ENCODE peak calls at places on chromosomes 2 and 18, in four cellular contexts. M is fibroblast of mammary gland; I is CD4-positive, alpha-beta T cell; H is AG04450. P is an unnamed sample.

GRCh38 chr2:11050565-11050964 is 104.7 kb upstream of the SLC66A3 start:
- DNase-seq in M (no peak), I (no peak), H (no peak), P (no peak)

GRCh38 chr2:240449764-240450531 is 14.5 kb downstream of the GPC1 start:
- DNase-seq in I (no peak), M (no peak), H (no peak), P (no peak)

GRCh38 chr2:101063352-101063751 is 61.3 kb downstream of the RPL31 start:
- DNase-seq in M (peak; percentile 76), I (no peak), H (no peak), P (no peak)

GRCh38 chr2:227411320-227411989 is 23.7 kb upstream of the SCYGR1 start:
- DNase-seq in M (peak; percentile 43), I (no peak), H (no peak), P (no peak)

GRCh38 chr2:10584843-10585475 is 104.8 kb downstream of the NOL10 start:
- DNase-seq in M (peak; percentile 76), H (peak; percentile 61), I (no peak), P (no peak)

GRCh38 chr18:64142904-64143303 is 6.0 kb downstream of the LINC00305 start:
- DNase-seq in I (no peak), M (no peak), H (no peak), P (no peak)

GRCh38 chr2:72367530-72368225 is 220.0 kb upstream of the CYP26B1 start:
- DNase-seq in I (no peak), M (peak; percentile 91), H (peak; percentile 67), P (peak; percentile 51)

GRCh38 chr2:26721267-26722032 is 28.9 kb downstream of the KCNK3 start:
- DNase-seq in H (no peak), M (no peak), I (no peak), P (no peak)

GRCh38 chr2:219252900-219253752 is at the start of gene TUBA4B:
- DNase-seq in M (no peak), H (no peak), I (peak; percentile 17), P (no peak)

GRCh38 chr2:20381457-20381856 is 30.8 kb upstream of the PUM2 start:
- DNase-seq in I (no peak), M (peak; percentile 68), H (no peak), P (no peak)

GRCh38 chr2:100554788-100555407 is 7.9 kb upstream of the PDCL3 start:
- DNase-seq in H (no peak), I (peak; percentile 9), M (no peak), P (no peak)

GRCh38 chr18:9683418-9684396 is 24.4 kb upstream of the RAB31 start:
- DNase-seq in I (no peak), H (no peak), M (peak; percentile 85), P (no peak)

GRCh38 chr2:84271987-84272386 is 187.1 kb downstream of the SUCLG1 start:
- DNase-seq in I (no peak), M (no peak), H (no peak), P (no peak)

GRCh38 chr2:45627911-45628310 is 16.8 kb upstream of the SRBD1 start:
- DNase-seq in H (no peak), I (no peak), M (peak; percentile 42), P (no peak)

GRCh38 chr2:84906108-84906899 is 848 bp downstream of the TMSB10 start:
- DNase-seq in H (no peak), M (peak; percentile 2), I (no peak), P (no peak)

GRCh38 chr2:159640176-159640575 is 23.8 kb upstream of the BAZ2B start:
- DNase-seq in M (no peak), H (no peak), I (no peak), P (no peak)

GRCh38 chr2:42794271-42795046 is 2.1 kb upstream of the HAAO start:
- DNase-seq in H (no peak), I (no peak), M (peak; percentile 30), P (no peak)

GRCh38 chr18:45110577-45111506 is 430.2 kb downstream of the SETBP1 start:
- DNase-seq in H (no peak), I (no peak), M (peak; percentile 81), P (no peak)

GRCh38 chr2:240425236-240425615 is 10.2 kb upstream of the GPC1 start:
- DNase-seq in H (no peak), I (no peak), M (no peak), P (no peak)

GRCh38 chr18:9735879-9736278 is 27.8 kb downstream of the RAB31 start:
- DNase-seq in M (no peak), I (no peak), H (no peak), P (no peak)

GRCh38 chr18:44701227-44701626 is 20.5 kb downstream of the SETBP1 start:
- DNase-seq in M (peak; percentile 48), I (no peak), H (no peak), P (no peak)

GRCh38 chr2:141392517-141393213 is 738.2 kb downstream of the LRP1B start:
- DNase-seq in H (peak; percentile 15), M (peak; percentile 5), I (no peak), P (no peak)

GRCh38 chr2:110793034-110793433 is 60.7 kb downstream of the ACOXL start:
- DNase-seq in H (no peak), M (no peak), I (no peak), P (no peak)

GRCh38 chr2:201698588-201699226 is at the start of gene MPP4:
- DNase-seq in I (no peak), M (peak; percentile 68), H (no peak), P (no peak)

GRCh38 chr2:47520302-47520630 is 117.3 kb downstream of the MSH2 start:
- DNase-seq in H (no peak), I (no peak), M (no peak), P (no peak)

GRCh38 chr2:68806511-68807109 is 64.6 kb downstream of the BMP10 start:
- DNase-seq in M (peak; percentile 53), I (no peak), H (peak; percentile 41), P (no peak)

GRCh38 chr18:70295192-70295522 is 6.3 kb downstream of the SOCS6 start:
- DNase-seq in M (no peak), I (no peak), H (no peak), P (no peak)

GRCh38 chr2:98768765-98769476 is 38.0 kb upstream of the MGAT4A start:
- DNase-seq in I (no peak), H (no peak), M (no peak), P (peak; percentile 22)

GRCh38 chr2:202317080-202317859 is 51.7 kb downstream of the NOP58 start:
- DNase-seq in M (peak; percentile 86), H (peak; percentile 63), I (no peak), P (peak; percentile 44)

GRCh38 chr2:241491549-241492173 is 16.7 kb downstream of the STK25 start:
- DNase-seq in I (no peak), H (no peak), M (no peak), P (no peak)

GRCh38 chr2:131077182-131077846 is 15.9 kb downstream of the FAM168B start:
- DNase-seq in M (peak; percentile 40), H (no peak), I (no peak), P (no peak)

GRCh38 chr2:150681120-150681796 is 193.8 kb upstream of the RND3 start:
- DNase-seq in H (peak; percentile 82), I (no peak), M (peak; percentile 97), P (no peak)

GRCh38 chr18:31835528-31836138 is 75.0 kb upstream of the SLC25A52 start:
- DNase-seq in I (no peak), M (peak; percentile 59), H (no peak), P (no peak)

GRCh38 chr2:98465456-98466201 is 21.0 kb downstream of the INPP4A start:
- DNase-seq in H (no peak), M (peak; percentile 39), I (peak; percentile 87), P (no peak)

DNA sequence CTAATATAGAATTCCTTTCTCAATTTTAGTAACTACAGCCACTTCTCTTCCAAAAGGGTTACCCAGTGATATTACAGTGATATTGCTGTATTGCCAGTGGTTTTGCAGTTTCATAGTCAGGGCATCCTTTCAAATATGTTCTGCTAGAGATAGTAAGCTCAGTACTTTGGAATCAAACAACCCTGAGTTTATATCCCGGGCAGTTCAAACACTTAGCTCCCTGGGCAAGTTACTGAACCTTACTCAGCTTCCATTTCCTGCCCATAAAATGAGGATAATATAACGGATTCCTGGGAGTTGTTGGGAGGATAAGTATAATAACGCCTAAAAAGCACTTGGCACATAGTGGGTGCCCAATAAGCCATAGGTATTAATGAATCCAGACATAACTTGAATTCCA is 212.6 kb upstream of the PARD3B start:
- DNase-seq in M (no peak), I (no peak), H (no peak), P (no peak)
- TF ChIP-seq CTCF in M (no peak), I (no peak), H (no peak), P (no peak)

GRCh38 chr18:79872423-79872822 is 74.7 kb downstream of the KCNG2 start:
- DNase-seq in H (no peak), M (no peak), I (no peak), P (no peak)
- TF ChIP-seq CTCF in H (no peak), M (no peak), I (no peak), P (no peak)

GRCh38 chr2:15058015-15058414 is 425.5 kb downstream of the LRATD1 start:
- DNase-seq in H (no peak), M (peak; percentile 10), I (no peak), P (no peak)
- TF ChIP-seq CTCF in H (peak; percentile 51), M (peak; percentile 40), I (no peak), P (no peak)

GRCh38 chr2:28358668-28359201 is 33.9 kb upstream of the FOSL2 start:
- DNase-seq in M (no peak), H (no peak), I (no peak), P (no peak)

GRCh38 chr2:28360742-28361293 is 31.8 kb upstream of the FOSL2 start:
- DNase-seq in I (no peak), M (peak; percentile 90), H (peak; percentile 11), P (no peak)

GRCh38 chr2:28359222-28360065 is 33.2 kb upstream of the FOSL2 start:
- DNase-seq in H (no peak), M (no peak), I (peak; percentile 69), P (no peak)

GRCh38 chr2:28361991-28362710 is 30.5 kb upstream of the FOSL2 start:
- DNase-seq in M (no peak), H (no peak), I (no peak), P (no peak)

DNA sequence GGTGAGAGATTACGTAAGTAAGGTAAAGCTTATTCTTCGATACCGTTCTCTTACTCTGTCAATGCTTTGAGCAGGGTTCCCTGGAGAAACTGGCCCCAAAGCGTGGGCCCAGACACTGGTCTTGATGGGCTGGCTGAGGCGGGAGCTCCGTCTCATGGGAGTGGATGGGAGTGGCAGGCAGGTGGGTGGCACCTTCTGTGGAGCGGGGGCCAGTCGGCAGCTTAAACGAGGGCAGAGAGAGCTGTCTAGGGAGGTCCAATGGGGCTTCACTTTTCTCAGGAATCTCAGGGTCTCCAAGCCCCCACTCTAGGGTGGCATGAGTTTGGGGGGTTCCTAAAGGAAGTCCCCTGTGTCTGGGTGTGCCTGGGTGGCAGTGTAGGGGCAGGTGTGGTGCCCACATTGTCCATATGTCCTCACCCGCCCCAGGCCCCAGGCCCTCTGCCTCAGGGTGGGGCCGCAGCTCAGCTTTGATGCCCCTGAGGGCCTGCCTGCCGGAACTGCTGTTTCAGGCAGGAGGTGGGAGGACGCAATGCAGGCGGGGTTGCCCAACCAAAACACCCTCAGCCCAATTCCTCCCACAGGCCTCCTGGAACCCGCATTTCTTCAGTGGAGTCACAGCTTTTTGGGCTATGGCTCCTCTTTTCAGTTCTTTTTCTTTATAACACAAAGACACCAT is 32.5 kb upstream of the FOSL2 start:
- DNase-seq in H (no peak), M (no peak), I (no peak), P (no peak)
- TF ChIP-seq CTCF in H (no peak), M (no peak), I (no peak), P (no peak)

GRCh38 chr2:164599954-164600589 is 21.2 kb downstream of the GRB14 start:
- DNase-seq in I (no peak), H (no peak), M (peak; percentile 77), P (no peak)
- TF ChIP-seq CTCF in I (no peak), H (peak; percentile 73), M (peak; percentile 94), P (no peak)